ENCODE peak calls at places on chromosomes 2 and 18, in ten cellular contexts. N, S, F, E, L, G, K, A, T and J are unnamed samples.

GRCh38 chr2:239600194-239600593 is 199.4 kb upstream of the HDAC4 start:
- DNase-seq in N (no peak), S (no peak), F (no peak), E (no peak), L (no peak), G (no peak), K (no peak), A (no peak), T (no peak), J (no peak)

GRCh38 chr18:12552884-12553242 is 105.0 kb downstream of the SPIRE1 start:
- DNase-seq in N (no peak), S (no peak), F (no peak), E (no peak), L (no peak), G (no peak), K (no peak), A (no peak), T (no peak), J (no peak)

GRCh38 chr18:67710639-67711038 is 194.1 kb upstream of the DSEL start:
- DNase-seq in N (peak; percentile 72), S (no peak), F (no peak), E (no peak), L (no peak), G (no peak), K (no peak), A (no peak), T (no peak), J (no peak)

GRCh38 chr2:178277741-178278197 is 83.5 kb downstream of the OSBPL6 start:
- DNase-seq in N (no peak), S (no peak), F (no peak), E (no peak), L (no peak), G (no peak), K (no peak), A (no peak), T (no peak), J (no peak)

GRCh38 chr18:11112218-11112750 is 37.1 kb downstream of the PIEZO2 start:
- DNase-seq in N (no peak), S (no peak), F (no peak), E (no peak), L (no peak), G (no peak), K (no peak), A (no peak), T (no peak), J (no peak)

GRCh38 chr2:196798980-196799379 is 503 bp downstream of the GTF3C3 start:
- DNase-seq in N (no peak), S (no peak), F (no peak), E (no peak), L (no peak), G (no peak), K (no peak), A (no peak), T (no peak), J (no peak)

GRCh38 chr2:191041418-191042161 is 27.6 kb upstream of the STAT1 start:
- DNase-seq in N (peak; percentile 36), S (peak; percentile 48), F (peak; percentile 55), E (peak; percentile 63), L (no peak), G (no peak), K (no peak), A (no peak), T (peak; percentile 76), J (peak; percentile 69)

GRCh38 chr2:105262662-105263091 is 21.1 kb downstream of the GPR45 start:
- DNase-seq in N (no peak), S (no peak), F (no peak), E (no peak), L (no peak), G (no peak), K (no peak), A (no peak), T (no peak), J (no peak)

GRCh38 chr2:236570081-236570979 is 705 bp downstream of the ACKR3 start:
- DNase-seq in N (no peak), S (no peak), F (no peak), E (no peak), L (no peak), G (no peak), K (no peak), A (no peak), T (peak; percentile 59), J (no peak)

GRCh38 chr2:181678033-181678586 is 2.2 kb downstream of the NEUROD1 start:
- DNase-seq in N (peak; percentile 96), S (no peak), F (peak; percentile 49), E (no peak), L (no peak), G (peak; percentile 89), K (no peak), A (peak; percentile 75), T (peak; percentile 55), J (peak; percentile 58)

GRCh38 chr2:157905092-157905491 is 29.0 kb upstream of the ACVR1 start:
- DNase-seq in N (no peak), S (no peak), F (no peak), E (no peak), L (no peak), G (no peak), K (no peak), A (no peak), T (no peak), J (no peak)

GRCh38 chr18:62720766-62721613 is 5.6 kb downstream of the PHLPP1 start:
- DNase-seq in N (no peak), S (no peak), F (no peak), E (no peak), L (no peak), G (no peak), K (no peak), A (no peak), T (no peak), J (no peak)

GRCh38 chr2:240467149-240467642 is 31.7 kb downstream of the GPC1 start:
- DNase-seq in N (no peak), S (no peak), F (peak; percentile 13), E (no peak), L (no peak), G (peak; percentile 47), K (no peak), A (no peak), T (peak; percentile 1), J (peak; percentile 19)

GRCh38 chr2:238231251-238231793 is 8.5 kb downstream of the HES6 start:
- DNase-seq in N (peak; percentile 90), S (peak; percentile 30), F (peak; percentile 78), E (no peak), L (peak; percentile 94), G (peak; percentile 90), K (peak; percentile 13), A (peak; percentile 84), T (peak; percentile 66), J (peak; percentile 82)

GRCh38 chr2:156340377-156340776 is 7.9 kb upstream of the NR4A2 start:
- DNase-seq in N (no peak), S (no peak), F (no peak), E (no peak), L (no peak), G (no peak), K (no peak), A (no peak), T (no peak), J (no peak)
- H3K27ac ChIP-seq in N (no peak overlapping the region), S (no peak overlapping the region), F (peak overlapping the region; percentile 100), E (peak overlapping the region; percentile 99), L (peak overlapping the region; percentile 100), G (peak overlapping the region; percentile 100), K (no peak overlapping the region), A (peak overlapping the region; percentile 100), T (peak overlapping the region; percentile 100), J (no peak overlapping the region)

GRCh38 chr2:113184531-113185230 is 10.9 kb downstream of the PSD4 start:
- DNase-seq in N (no peak), S (no peak), F (no peak), E (no peak), L (no peak), G (no peak), K (no peak), A (no peak), T (no peak), J (no peak)

GRCh38 chr2:113183703-113184102 is 9.9 kb downstream of the PSD4 start:
- DNase-seq in N (no peak), S (no peak), F (no peak), E (no peak), L (no peak), G (no peak), K (no peak), A (no peak), T (no peak), J (no peak)

GRCh38 chr2:113181491-113182051 is 7.8 kb downstream of the PSD4 start:
- DNase-seq in N (no peak), S (no peak), F (peak; percentile 77), E (no peak), L (no peak), G (no peak), K (no peak), A (peak; percentile 51), T (peak; percentile 80), J (no peak)

GRCh38 chr2:113182471-113183260 is 8.9 kb downstream of the PSD4 start:
- DNase-seq in N (no peak), S (no peak), F (no peak), E (no peak), L (no peak), G (no peak), K (no peak), A (no peak), T (no peak), J (no peak)

DNA sequence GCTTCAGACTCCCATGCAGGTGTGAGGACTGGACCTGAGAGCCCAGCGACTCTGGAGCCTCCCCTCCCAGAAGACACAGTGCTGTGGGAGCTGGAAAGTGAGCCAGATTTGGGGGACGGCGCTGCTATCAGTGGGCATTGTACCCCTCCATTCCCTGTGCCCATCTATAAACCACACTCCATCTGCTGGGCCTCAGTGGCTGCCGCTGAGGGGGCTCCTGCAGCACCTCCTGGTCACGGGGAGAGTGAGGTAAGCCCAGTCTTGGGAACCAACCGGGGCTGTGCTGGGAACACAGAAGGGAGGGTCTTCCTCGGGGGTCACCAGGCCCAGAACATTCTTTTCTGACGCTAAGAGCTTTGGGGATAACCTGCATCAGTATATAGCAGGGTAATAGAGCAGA is 9.5 kb downstream of the PSD4 start:
- DNase-seq in N (no peak), S (no peak), F (no peak), E (no peak), L (no peak), G (no peak), K (no peak), A (no peak), T (no peak), J (no peak)
- H3K4me1 ChIP-seq in N (peaks cover 3% of the 10 kb centered on the region), S (no peaks in the 10 kb centered on the region), F (peaks cover 41% of the 10 kb centered on the region), E (no peaks in the 10 kb centered on the region), L (no peaks in the 10 kb centered on the region), G (peaks cover 15% of the 10 kb centered on the region), K (no peaks in the 10 kb centered on the region), A (peaks cover 41% of the 10 kb centered on the region), T (peaks cover 38% of the 10 kb centered on the region), J (peaks cover 9% of the 10 kb centered on the region)

GRCh38 chr2:44770221-44771187 is 171.0 kb upstream of the SIX3 start:
- DNase-seq in N (peak; percentile 51), S (no peak), F (no peak), E (no peak), L (no peak), G (no peak), K (no peak), A (no peak), T (no peak), J (no peak)
- TF ChIP-seq CTCF in N (peak; percentile 54), S (no peak), F (no peak), E (peak; percentile 13), L (no peak), G (no peak), K (peak; percentile 27), A (no peak), T (no peak), J (no peak)

DNA sequence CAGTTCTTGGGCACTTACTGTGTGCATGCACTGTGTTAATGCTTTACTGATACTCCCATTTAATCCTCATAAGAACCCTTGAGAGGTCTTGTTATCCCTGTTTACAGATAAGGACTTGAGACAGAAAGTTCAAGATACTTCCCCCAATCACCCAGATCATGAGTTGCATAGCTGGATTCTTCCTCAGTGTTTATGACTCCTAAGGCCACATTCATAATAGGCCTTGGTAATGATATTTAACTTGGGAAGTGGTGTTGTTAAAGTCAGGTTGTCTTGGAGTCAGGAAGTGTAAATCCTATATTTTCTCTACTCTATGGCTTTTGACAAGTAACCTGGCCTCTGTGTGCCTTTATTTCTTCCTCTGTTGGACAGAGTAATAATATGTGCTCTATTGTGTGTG is 22.7 kb downstream of the NOSTRIN start:
- DNase-seq in N (no peak), S (no peak), F (no peak), E (no peak), L (no peak), G (no peak), K (no peak), A (no peak), T (no peak), J (no peak)
- H3K27ac ChIP-seq in N (no peak overlapping the region), S (no peak overlapping the region), F (peak overlapping the region; percentile 17), E (no peak overlapping the region), L (no peak overlapping the region), G (no peak overlapping the region), K (no peak overlapping the region), A (no peak overlapping the region), T (no peak overlapping the region), J (no peak overlapping the region)